ENCODE peak calls at places on chromosomes 16 and 17, in four cellular contexts. R is effector CD8-positive, alpha-beta T cell; X is A549; W is CD4-positive, alpha-beta T cell. U is an unnamed sample.

GRCh38 chr16:57536306-57537193 is at the start of gene CCDC102A:
- DNase-seq in R (peak; percentile 47), X (no peak), W (no peak), U (peak; percentile 18)

GRCh38 chr17:66567234-66568170 is 265.1 kb downstream of the PRKCA start:
- DNase-seq in R (peak; percentile 53), X (peak; percentile 87), W (peak; percentile 76), U (peak; percentile 81)

GRCh38 chr16:67207857-67208524 is 9.1 kb downstream of the ELMO3 start:
- DNase-seq in R (no peak), X (peak; percentile 32), W (no peak), U (peak; percentile 58)

GRCh38 chr16:73113326-73113720 is 65.4 kb upstream of the ZFHX3 start:
- DNase-seq in R (no peak), X (no peak), W (no peak), U (no peak)

GRCh38 chr16:2713523-2713922 is 6.5 kb downstream of the PRSS27 start:
- DNase-seq in R (no peak), X (no peak), W (no peak), U (no peak)

GRCh38 chr17:76831316-76831715 is 36.9 kb upstream of the MGAT5B start:
- DNase-seq in R (no peak), X (no peak), W (no peak), U (no peak)

GRCh38 chr16:49644143-49644460 is 211.8 kb downstream of the ZNF423 start:
- DNase-seq in R (no peak), X (no peak), W (no peak), U (no peak)

GRCh38 chr16:78729687-78730086 is 630.2 kb downstream of the WWOX start:
- DNase-seq in R (no peak), X (no peak), W (no peak), U (no peak)

GRCh38 chr16:9898121-9898520 is 284.1 kb downstream of the GRIN2A start:
- DNase-seq in R (no peak), X (no peak), W (no peak), U (no peak)

GRCh38 chr16:76428858-76429257 is 151.7 kb downstream of the CNTNAP4 start:
- DNase-seq in R (no peak), X (peak; percentile 30), W (no peak), U (peak; percentile 54)

GRCh38 chr17:8284126-8284525 is 4.3 kb upstream of the RANGRF start:
- DNase-seq in R (no peak), X (no peak), W (no peak), U (no peak)

GRCh38 chr17:81682565-81683207 is 911 bp downstream of the ARL16 start:
- DNase-seq in R (no peak), X (no peak), W (no peak), U (no peak)

GRCh38 chr17:6163632-6164319 is 93.6 kb downstream of the WSCD1 start:
- DNase-seq in R (no peak), X (no peak), W (no peak), U (peak; percentile 4)

GRCh38 chr16:2827831-2828520 is 2.1 kb upstream of the ZG16B start:
- DNase-seq in R (no peak), X (no peak), W (no peak), U (no peak)

GRCh38 chr17:49928826-49929475 is 40.0 kb upstream of the DLX4 start:
- DNase-seq in R (no peak), X (peak; percentile 44), W (no peak), U (peak; percentile 76)

GRCh38 chr17:1713878-1714487 is 3.8 kb upstream of the TLCD2 start:
- DNase-seq in R (no peak), X (peak; percentile 86), W (no peak), U (peak; percentile 63)

GRCh38 chr16:17101646-17102045 is 369.1 kb downstream of the XYLT1 start:
- DNase-seq in R (no peak), X (peak; percentile 19), W (no peak), U (peak; percentile 4)

GRCh38 chr17:38926290-38927070 is 1.1 kb downstream of the LASP1NB start:
- DNase-seq in R (no peak), X (no peak), W (no peak), U (no peak)

GRCh38 chr16:85641776-85642176 is 28.7 kb downstream of the GSE1 start:
- DNase-seq in R (no peak), X (peak; percentile 35), W (no peak), U (peak; percentile 28)

GRCh38 chr17:57045868-57046671 is 39.0 kb upstream of the AKAP1 start:
- DNase-seq in R (no peak), X (no peak), W (no peak), U (no peak)

GRCh38 chr17:15236281-15237105 is 28.6 kb downstream of the PMP22 start:
- DNase-seq in R (no peak), X (no peak), W (no peak), U (no peak)

GRCh38 chr17:19747829-19748806 is at the start of gene ALDH3A1:
- DNase-seq in R (no peak), X (peak; percentile 99), W (no peak), U (peak; percentile 17)

GRCh38 chr17:56679148-56679766 is 85.8 kb downstream of the NOG start:
- DNase-seq in R (no peak), X (peak; percentile 23), W (no peak), U (no peak)

GRCh38 chr16:71781741-71782140 is 26.9 kb downstream of the AP1G1 start:
- DNase-seq in R (no peak), X (no peak), W (no peak), U (no peak)

GRCh38 chr17:59423137-59423703 is 91.8 kb downstream of the YPEL2 start:
- DNase-seq in R (no peak), X (peak; percentile 68), W (no peak), U (peak; percentile 94)